ENCODE peak calls at places on chromosomes 7 and 10, in four cellular contexts. One of them, this sample, is unnamed.

GRCh38 chr7:149220534-149220933 is 18.9 kb upstream of the ZNF212 start:
- DNase-seq in fibroblast of pulmonary artery: peak
- DNase-seq in gastrocnemius medialis: no peak
- DNase-seq in MM.1S: no peak
- DNase-seq in this sample: peak

GRCh38 chr10:77226871-77227557 is 410.6 kb downstream of the KCNMA1 start:
- DNase-seq in fibroblast of pulmonary artery: no peak
- DNase-seq in gastrocnemius medialis: no peak
- DNase-seq in MM.1S: no peak
- DNase-seq in this sample: no peak

GRCh38 chr10:17951868-17952371 is at the start of gene SLC39A12:
- DNase-seq in fibroblast of pulmonary artery: peak
- DNase-seq in gastrocnemius medialis: no peak
- DNase-seq in MM.1S: no peak
- DNase-seq in this sample: peak

GRCh38 chr10:93580824-93581223 is 14.4 kb downstream of the FFAR4 start:
- DNase-seq in fibroblast of pulmonary artery: peak
- DNase-seq in gastrocnemius medialis: no peak
- DNase-seq in MM.1S: no peak
- DNase-seq in this sample: peak

GRCh38 chr7:121329460-121330052 is 756 bp downstream of the WNT16 start:
- DNase-seq in fibroblast of pulmonary artery: no peak
- DNase-seq in gastrocnemius medialis: no peak
- DNase-seq in MM.1S: peak
- DNase-seq in this sample: peak

GRCh38 chr10:71509444-71509843 is 112.7 kb downstream of the CDH23 start:
- DNase-seq in fibroblast of pulmonary artery: no peak
- DNase-seq in gastrocnemius medialis: no peak
- DNase-seq in MM.1S: no peak
- DNase-seq in this sample: no peak

GRCh38 chr7:7330997-7331396 is 148.7 kb downstream of the C1GALT1 start:
- DNase-seq in fibroblast of pulmonary artery: no peak
- DNase-seq in gastrocnemius medialis: no peak
- DNase-seq in MM.1S: no peak
- DNase-seq in this sample: no peak

GRCh38 chr7:133941496-133941895 is 185.6 kb upstream of the LRGUK start:
- DNase-seq in fibroblast of pulmonary artery: peak
- DNase-seq in gastrocnemius medialis: no peak
- DNase-seq in MM.1S: no peak
- DNase-seq in this sample: peak

GRCh38 chr10:120131183-120131582 is 238.7 kb downstream of the SEC23IP start:
- DNase-seq in fibroblast of pulmonary artery: peak
- DNase-seq in gastrocnemius medialis: no peak
- DNase-seq in MM.1S: peak
- DNase-seq in this sample: peak

GRCh38 chr10:133465950-133466474 is 12.3 kb downstream of the SCART1 start:
- DNase-seq in fibroblast of pulmonary artery: no peak
- DNase-seq in gastrocnemius medialis: no peak
- DNase-seq in MM.1S: no peak
- DNase-seq in this sample: no peak

GRCh38 chr7:64310426-64310825 is 3.3 kb upstream of the ZNF736 start:
- DNase-seq in fibroblast of pulmonary artery: no peak
- DNase-seq in gastrocnemius medialis: no peak
- DNase-seq in MM.1S: no peak
- DNase-seq in this sample: no peak

GRCh38 chr7:131557521-131558385 is 1.3 kb upstream of the PODXL start:
- DNase-seq in fibroblast of pulmonary artery: no peak
- DNase-seq in gastrocnemius medialis: no peak
- DNase-seq in MM.1S: no peak
- DNase-seq in this sample: no peak

GRCh38 chr10:84447701-84448400 is 119.5 kb downstream of the CCSER2 start:
- DNase-seq in fibroblast of pulmonary artery: no peak
- DNase-seq in gastrocnemius medialis: no peak
- DNase-seq in MM.1S: no peak
- DNase-seq in this sample: no peak

GRCh38 chr10:62637249-62638061 is 167.1 kb upstream of the ADO start:
- DNase-seq in fibroblast of pulmonary artery: peak
- DNase-seq in gastrocnemius medialis: no peak
- DNase-seq in MM.1S: peak
- DNase-seq in this sample: peak

GRCh38 chr7:78083466-78084120 is 285.0 kb downstream of the PHTF2 start:
- DNase-seq in fibroblast of pulmonary artery: no peak
- DNase-seq in gastrocnemius medialis: no peak
- DNase-seq in MM.1S: no peak
- DNase-seq in this sample: no peak

GRCh38 chr7:15555385-15555859 is 6.4 kb downstream of the AGMO start:
- DNase-seq in fibroblast of pulmonary artery: peak
- DNase-seq in gastrocnemius medialis: no peak
- DNase-seq in MM.1S: no peak
- DNase-seq in this sample: peak

GRCh38 chr10:51892965-51893658 is 193.7 kb upstream of the CSTF2T start:
- DNase-seq in fibroblast of pulmonary artery: peak
- DNase-seq in gastrocnemius medialis: no peak
- DNase-seq in MM.1S: peak
- DNase-seq in this sample: peak

GRCh38 chr7:30660331-30661255 is 21.7 kb downstream of the CRHR2 start:
- DNase-seq in fibroblast of pulmonary artery: no peak
- DNase-seq in gastrocnemius medialis: no peak
- DNase-seq in MM.1S: no peak
- DNase-seq in this sample: no peak

GRCh38 chr10:71696635-71697326 is 22.8 kb downstream of the C10orf105 start:
- DNase-seq in fibroblast of pulmonary artery: peak
- DNase-seq in gastrocnemius medialis: peak
- DNase-seq in MM.1S: peak
- DNase-seq in this sample: peak

GRCh38 chr10:4802711-4803487 is 23.1 kb upstream of the AKR1E2 start:
- DNase-seq in fibroblast of pulmonary artery: no peak
- DNase-seq in gastrocnemius medialis: no peak
- DNase-seq in MM.1S: no peak
- DNase-seq in this sample: no peak
- TF ChIP-seq CTCF in fibroblast of pulmonary artery: no peak
- TF ChIP-seq CTCF in gastrocnemius medialis: no peak
- TF ChIP-seq CTCF in MM.1S: no peak
- TF ChIP-seq CTCF in this sample: no peak

DNA sequence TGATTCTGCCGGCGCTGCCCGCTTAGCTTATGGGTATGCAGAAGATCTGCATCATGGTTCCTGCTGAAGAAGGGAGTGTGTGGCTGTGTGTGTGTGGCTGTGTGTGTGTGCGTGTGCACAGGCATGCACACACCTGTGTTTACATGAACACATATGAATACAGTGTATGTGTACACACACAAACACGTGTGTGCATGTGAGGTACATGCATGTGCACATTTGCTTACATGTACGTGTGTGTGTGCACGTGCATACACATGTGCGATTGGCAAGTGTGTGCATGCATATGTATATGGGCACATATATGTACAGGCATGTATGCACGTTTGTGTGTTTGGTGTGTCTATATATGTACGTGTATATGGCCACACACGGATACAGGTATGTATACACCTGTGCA is 16.4 kb upstream of the FAM20C start:
- DNase-seq in fibroblast of pulmonary artery: no peak
- DNase-seq in gastrocnemius medialis: no peak
- DNase-seq in MM.1S: no peak
- DNase-seq in this sample: no peak
- H3K4me3 ChIP-seq in fibroblast of pulmonary artery: no peak
- H3K4me3 ChIP-seq in gastrocnemius medialis: no peak
- H3K4me3 ChIP-seq in MM.1S: no peak
- H3K4me3 ChIP-seq in this sample: no peak

DNA sequence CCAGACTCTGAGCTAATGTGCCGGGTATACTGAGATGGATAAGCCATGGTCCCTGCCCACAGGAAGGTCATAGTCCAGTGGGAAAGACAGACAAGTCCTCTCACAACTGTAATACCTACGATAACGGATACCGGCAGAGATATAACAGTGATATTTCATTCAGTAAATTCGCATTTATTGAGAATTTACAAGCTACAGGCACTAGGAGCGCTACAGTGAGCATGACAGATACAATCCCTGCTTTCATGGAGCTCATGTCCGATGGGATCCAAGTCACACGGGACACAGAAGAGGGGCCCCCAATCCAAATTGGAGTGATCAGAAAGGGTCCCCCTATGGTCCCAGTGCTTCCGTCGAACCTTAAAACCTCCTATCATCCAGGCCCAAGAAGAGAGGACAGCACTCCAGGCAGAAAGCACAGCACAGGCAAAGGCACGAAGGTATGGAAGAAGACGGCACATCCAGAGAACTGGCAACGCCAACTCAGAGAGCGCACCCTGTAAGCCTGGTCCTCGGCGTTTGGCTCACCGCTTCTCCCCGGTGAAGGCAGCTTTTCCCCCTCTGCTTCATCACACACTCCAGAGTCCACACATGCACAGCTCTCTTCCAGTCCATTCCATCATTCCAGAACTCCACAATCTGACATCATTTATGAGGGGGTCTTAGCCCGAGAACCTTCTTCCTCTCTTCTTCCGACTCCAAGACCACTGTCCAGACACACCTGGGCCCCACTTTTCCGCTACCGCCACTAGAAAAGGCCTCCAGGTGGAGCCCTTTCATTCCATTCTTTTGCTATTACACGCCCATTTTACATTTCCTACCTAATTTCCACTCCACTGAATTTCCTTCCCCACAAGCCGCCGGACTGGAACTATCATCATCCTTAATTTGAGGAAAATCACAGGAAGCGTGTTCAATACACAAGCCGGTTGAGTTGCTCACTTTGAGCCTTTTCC is 47.8 kb upstream of the NKX2-3 start:
- DNase-seq in fibroblast of pulmonary artery: no peak
- DNase-seq in gastrocnemius medialis: no peak
- DNase-seq in MM.1S: no peak
- DNase-seq in this sample: no peak
- TF ChIP-seq CTCF in fibroblast of pulmonary artery: no peak
- TF ChIP-seq CTCF in gastrocnemius medialis: no peak
- TF ChIP-seq CTCF in MM.1S: no peak
- TF ChIP-seq CTCF in this sample: peak

DNA sequence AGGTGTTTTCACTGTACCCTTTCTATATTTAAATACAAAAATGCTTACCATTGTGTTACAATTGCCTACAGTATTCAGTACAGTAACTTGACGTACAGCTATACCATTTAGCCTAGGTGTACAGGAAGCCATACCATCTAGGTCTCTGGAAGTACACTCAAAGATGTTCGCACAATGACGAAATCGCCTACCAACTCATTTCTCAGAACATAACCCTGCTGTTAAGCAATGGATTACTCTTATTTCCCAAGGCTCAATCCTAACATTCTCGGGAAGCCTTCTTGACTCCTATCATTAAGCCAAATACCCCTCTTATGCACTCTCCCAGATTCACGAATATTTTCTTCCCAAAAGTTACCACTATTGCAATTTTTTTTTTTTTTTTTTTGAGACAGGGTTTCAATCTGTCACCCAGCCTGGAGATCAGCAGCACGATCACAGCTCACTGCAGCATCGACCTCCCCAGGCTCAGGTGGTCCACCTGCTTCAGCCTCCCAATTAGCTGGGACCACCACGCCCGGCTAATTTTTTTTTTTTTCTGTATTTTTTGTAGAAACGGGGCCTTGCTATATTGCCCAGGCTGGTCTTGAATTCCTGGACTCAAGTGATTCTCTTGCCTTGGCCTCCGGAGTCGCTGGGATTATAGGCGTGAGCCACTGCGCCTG is 1.5 kb downstream of the CWF19L1 start:
- DNase-seq in fibroblast of pulmonary artery: peak
- DNase-seq in gastrocnemius medialis: no peak
- DNase-seq in MM.1S: no peak
- DNase-seq in this sample: no peak
- H3K4me3 ChIP-seq in fibroblast of pulmonary artery: peak
- H3K4me3 ChIP-seq in gastrocnemius medialis: peak
- H3K4me3 ChIP-seq in MM.1S: no peak
- H3K4me3 ChIP-seq in this sample: peak

DNA sequence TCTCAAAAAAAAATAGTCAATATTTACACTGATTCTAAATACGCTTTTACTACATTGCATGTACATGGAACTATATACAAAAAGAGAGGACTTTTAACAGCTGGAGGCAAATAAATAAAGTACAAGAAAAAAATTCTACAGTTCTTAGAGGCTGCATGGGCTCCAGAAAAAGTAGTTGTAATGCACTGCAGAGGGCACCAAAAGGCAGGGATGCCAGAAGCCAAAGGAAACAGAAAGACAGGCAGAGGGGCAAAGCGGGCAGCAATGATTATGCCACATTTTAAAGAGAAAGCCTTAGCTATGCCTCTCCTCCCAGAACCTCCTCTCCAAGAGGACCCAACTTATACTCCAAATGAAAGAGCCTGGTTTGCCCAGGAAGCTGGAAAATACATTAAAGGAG is 11.6 kb upstream of the ADCK2 start:
- DNase-seq in fibroblast of pulmonary artery: no peak
- DNase-seq in gastrocnemius medialis: no peak
- DNase-seq in MM.1S: no peak
- DNase-seq in this sample: peak
- TF ChIP-seq CTCF in fibroblast of pulmonary artery: peak
- TF ChIP-seq CTCF in gastrocnemius medialis: no peak
- TF ChIP-seq CTCF in MM.1S: no peak
- TF ChIP-seq CTCF in this sample: peak

GRCh38 chr10:102280397-102281015 is 35.2 kb downstream of the GBF1 start:
- DNase-seq in fibroblast of pulmonary artery: peak
- DNase-seq in gastrocnemius medialis: peak
- DNase-seq in MM.1S: no peak
- DNase-seq in this sample: peak
- H3K4me3 ChIP-seq in fibroblast of pulmonary artery: peak
- H3K4me3 ChIP-seq in gastrocnemius medialis: peak
- H3K4me3 ChIP-seq in MM.1S: no peak
- H3K4me3 ChIP-seq in this sample: no peak

DNA sequence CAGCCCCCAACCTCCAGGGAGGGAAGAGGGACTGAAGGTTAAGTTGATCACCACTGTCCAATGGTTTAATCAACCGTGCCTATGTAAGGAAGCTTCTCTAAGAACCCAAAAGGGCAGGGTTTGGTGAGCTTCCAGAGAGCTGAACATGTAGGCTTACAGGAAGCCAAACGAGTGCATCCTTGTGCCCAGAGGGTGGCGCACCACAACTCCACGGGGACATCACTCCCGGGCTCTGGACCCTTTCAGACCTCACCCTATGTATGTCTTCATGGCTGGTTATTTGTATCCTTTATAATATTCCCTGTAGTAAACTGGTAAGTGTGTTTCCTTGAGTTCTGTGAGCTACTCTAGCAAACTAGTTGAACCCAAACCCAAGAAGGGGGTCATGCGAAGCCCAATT is 11.5 kb upstream of the NFKB2 start:
- DNase-seq in fibroblast of pulmonary artery: peak
- DNase-seq in gastrocnemius medialis: no peak
- DNase-seq in MM.1S: no peak
- DNase-seq in this sample: peak
- TF ChIP-seq CTCF in fibroblast of pulmonary artery: peak
- TF ChIP-seq CTCF in gastrocnemius medialis: no peak
- TF ChIP-seq CTCF in MM.1S: peak
- TF ChIP-seq CTCF in this sample: peak

This sample was measured in choroid plexus epithelial cell.